ENCODE peak calls at places on chromosomes 6 and 20, in nine cellular contexts. V is CD8-positive, alpha-beta T cell; B is lower lobe of right lung; M is CD8-positive, alpha-beta memory T cell; H is pancreas; P is heart right ventricle; U is fibroblast of lung; F is Karpas-422; K is neuronal stem cell. Z is an unnamed sample. For H3K4me1, the result is how much of the 10 kb centered on the place peaks cover.

GRCh38 chr6:88248709-88249321 is 82.7 kb upstream of the CNR1 start:
- DNase-seq in F (no peak), U (no peak), B (no peak), H (no peak), P (no peak), K (no peak), M (no peak), V (no peak), Z (no peak)

GRCh38 chr20:41499064-41499463 is 119.1 kb downstream of the CHD6 start:
- DNase-seq in M (no peak), V (no peak), U (no peak), F (no peak), B (no peak), K (no peak), H (no peak), P (no peak), Z (no peak)

GRCh38 chr6:157808405-157808950 is 14.6 kb upstream of the SNX9 start:
- DNase-seq in M (no peak), B (no peak), P (no peak), U (no peak), H (no peak), K (no peak), F (no peak), V (no peak), Z (no peak)

GRCh38 chr6:53803081-53803860 is 8.5 kb downstream of the LRRC1 start:
- DNase-seq in B (no peak), U (peak), K (no peak), F (no peak), V (no peak), M (no peak), P (no peak), H (no peak), Z (no peak)

GRCh38 chr20:49268600-49269365 is 9.1 kb downstream of the ZNFX1 start:
- DNase-seq in M (no peak), K (no peak), H (no peak), P (no peak), V (no peak), B (no peak), U (peak), F (no peak), Z (no peak)

GRCh38 chr6:86581833-86582232 is 355.5 kb upstream of the HTR1E start:
- DNase-seq in F (no peak), U (no peak), H (no peak), K (no peak), P (no peak), V (no peak), M (no peak), B (no peak), Z (no peak)

GRCh38 chr6:79671605-79672266 is 40.6 kb downstream of the SH3BGRL2 start:
- DNase-seq in H (peak), V (peak), K (no peak), P (peak), F (no peak), M (no peak), B (peak), U (peak), Z (no peak)

GRCh38 chr6:142773859-142774258 is 171.1 kb downstream of the HIVEP2 start:
- DNase-seq in U (no peak), H (no peak), V (no peak), F (no peak), K (no peak), P (no peak), M (no peak), B (no peak), Z (no peak)

GRCh38 chr6:81683928-81684327 is 68.6 kb downstream of the TENT5A start:
- DNase-seq in K (no peak), M (no peak), B (no peak), V (no peak), H (no peak), P (no peak), F (no peak), U (peak), Z (no peak)

GRCh38 chr6:132900849-132901248 is 86.5 kb downstream of the RPS12 start:
- DNase-seq in P (no peak), F (no peak), V (no peak), U (no peak), B (no peak), H (no peak), M (no peak), K (no peak), Z (no peak)

GRCh38 chr20:47521059-47521808 is 19.5 kb downstream of the NCOA3 start:
- DNase-seq in P (no peak), V (no peak), M (no peak), U (no peak), K (no peak), F (no peak), B (no peak), H (no peak), Z (no peak)

GRCh38 chr6:118350881-118351430 is 197.1 kb upstream of the PLN start:
- DNase-seq in V (no peak), P (no peak), B (no peak), M (no peak), F (no peak), H (no peak), U (peak), K (no peak), Z (no peak)

GRCh38 chr20:62926229-62927127 is at the start of gene DIDO1:
- DNase-seq in K (peak), F (peak), B (peak), M (peak), U (peak), H (peak), P (peak), V (peak), Z (peak)
- H3K4me1 ChIP-seq in K (under half), F (half or more), B (half or more), M (half or more), U (under half), H (under half), P (half or more), V (half or more), Z (under half)

GRCh38 chr6:130964808-130965604 is 98.0 kb downstream of the EPB41L2 start:
- DNase-seq in M (no peak), P (no peak), K (no peak), B (no peak), U (no peak), F (no peak), H (no peak), V (no peak), Z (no peak)
- H3K4me1 ChIP-seq in M (under half), P (half or more), K (under half), B (half or more), U (under half), F (under half), H (under half), V (under half), Z (under half)

GRCh38 chr20:3812975-3813599 is 7.3 kb upstream of the AP5S1 start:
- DNase-seq in U (no peak), B (peak), P (no peak), F (no peak), K (no peak), M (no peak), H (no peak), V (no peak), Z (no peak)

GRCh38 chr20:3814928-3815495 is 5.3 kb upstream of the AP5S1 start:
- DNase-seq in K (no peak), M (no peak), P (no peak), U (no peak), V (no peak), B (no peak), F (no peak), H (no peak), Z (no peak)

GRCh38 chr20:3813758-3814581 is 6.4 kb upstream of the AP5S1 start:
- DNase-seq in F (no peak), V (no peak), B (peak), H (no peak), M (no peak), P (no peak), K (no peak), U (no peak), Z (no peak)

GRCh38 chr20:3811421-3812258 is 8.7 kb upstream of the AP5S1 start:
- DNase-seq in M (peak), K (no peak), V (peak), F (no peak), P (peak), B (peak), H (peak), U (peak), Z (peak)

DNA sequence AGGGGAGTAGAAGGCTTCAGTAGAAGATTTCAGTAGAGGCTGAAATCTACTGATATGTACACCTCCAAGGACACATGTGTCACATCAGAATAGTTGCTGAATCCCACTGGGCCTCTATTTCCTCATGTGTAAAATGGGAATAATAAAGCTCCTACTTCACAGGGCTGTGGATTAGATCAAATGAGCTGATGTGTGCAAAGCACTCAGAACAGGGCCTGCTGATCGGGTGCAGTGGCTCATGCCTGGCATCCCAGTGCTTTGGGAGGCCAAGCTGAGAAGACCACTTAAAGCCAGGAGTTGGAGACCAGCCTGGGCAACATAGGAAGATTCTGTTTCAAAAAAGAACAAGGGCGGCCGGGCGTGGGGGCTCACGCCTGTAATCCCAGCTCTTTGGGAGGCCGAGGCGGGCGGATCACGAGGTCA is 8.1 kb upstream of the AP5S1 start:
- DNase-seq in B (peak), F (no peak), M (no peak), U (no peak), H (no peak), K (no peak), V (no peak), P (no peak), Z (no peak)
- H3K4me1 ChIP-seq in B (half or more), F (under half), M (half or more), U (under half), H (under half), K (under half), V (half or more), P (half or more), Z (under half)

DNA sequence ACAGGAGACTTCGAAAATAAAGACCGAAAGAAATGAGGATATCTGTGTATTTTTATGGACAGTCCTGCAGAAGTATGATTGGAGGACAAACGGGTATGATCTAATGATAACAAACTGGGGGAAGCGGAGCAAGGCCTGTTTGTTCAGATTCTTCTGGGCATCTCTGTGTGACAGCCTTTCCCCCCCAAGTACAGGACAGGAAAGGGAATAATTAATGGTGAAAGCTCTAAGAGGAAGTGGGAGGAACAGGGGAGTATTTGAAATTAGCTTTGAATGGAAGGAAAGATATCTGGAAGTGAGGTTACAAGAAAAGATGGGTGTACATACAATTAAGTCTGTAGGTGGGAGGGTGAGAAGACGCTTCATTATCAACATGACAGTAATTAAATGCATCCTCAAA is 173.8 kb upstream of the SASH1 start:
- DNase-seq in U (no peak), K (no peak), M (no peak), F (no peak), P (no peak), V (no peak), B (no peak), H (no peak), Z (no peak)
- H3K4me1 ChIP-seq in U (under half), K (under half), M (under half), F (under half), P (under half), V (under half), B (under half), H (under half), Z (under half)

GRCh38 chr6:108651781-108652227 is 91.1 kb downstream of the FOXO3 start:
- DNase-seq in P (no peak), H (no peak), B (no peak), M (no peak), V (no peak), U (peak), K (no peak), F (no peak), Z (peak)
- H3K4me1 ChIP-seq in P (half or more), H (half or more), B (half or more), M (under half), V (under half), U (half or more), K (under half), F (under half), Z (half or more)